ENCODE peak calls at places on chromosomes 16 and 17, in four cellular contexts. One of them, this sample, is unnamed.
A peak's percentile ranks its signal among the peaks of the same experiment; 100 is the strongest.

GRCh38 chr17:41340934-41341861 is 9.4 kb downstream of the KRT33A start:
- DNase-seq in AG09309: no peak
- DNase-seq in NB4: no peak
- DNase-seq in fibroblast of lung: no peak
- DNase-seq in this sample: no peak

GRCh38 chr17:42133461-42134041 is 10.9 kb downstream of the HSPB9 start:
- DNase-seq in AG09309: no peak
- DNase-seq in NB4: no peak
- DNase-seq in fibroblast of lung: no peak
- DNase-seq in this sample: no peak

GRCh38 chr17:77164483-77165030 is 23.8 kb downstream of the SEC14L1 start:
- DNase-seq in AG09309: no peak
- DNase-seq in NB4: no peak
- DNase-seq in fibroblast of lung: no peak
- DNase-seq in this sample: no peak

GRCh38 chr16:88766975-88767374 is 18.0 kb downstream of the PIEZO1 start:
- DNase-seq in AG09309: no peak
- DNase-seq in NB4: no peak
- DNase-seq in fibroblast of lung: no peak
- DNase-seq in this sample: no peak

GRCh38 chr17:28357061-28357900 is at the start of gene POLDIP2:
- DNase-seq in AG09309: peak; percentile 65
- DNase-seq in NB4: peak; percentile 96
- DNase-seq in fibroblast of lung: peak; percentile 94
- DNase-seq in this sample: peak; percentile 80

GRCh38 chr17:55426851-55427586 is 5.4 kb upstream of the MMD start:
- DNase-seq in AG09309: no peak
- DNase-seq in NB4: no peak
- DNase-seq in fibroblast of lung: peak; percentile 93
- DNase-seq in this sample: peak; percentile 87

GRCh38 chr17:82815354-82815753 is 24.5 kb downstream of the ZNF750 start:
- DNase-seq in AG09309: no peak
- DNase-seq in NB4: no peak
- DNase-seq in fibroblast of lung: no peak
- DNase-seq in this sample: no peak

GRCh38 chr17:76597156-76598003 is 11.7 kb upstream of the ST6GALNAC2 start:
- DNase-seq in AG09309: no peak
- DNase-seq in NB4: peak; percentile 40
- DNase-seq in fibroblast of lung: no peak
- DNase-seq in this sample: no peak

GRCh38 chr16:23835390-23836077 is at the start of gene PRKCB:
- DNase-seq in AG09309: no peak
- DNase-seq in NB4: peak; percentile 94
- DNase-seq in fibroblast of lung: peak; percentile 49
- DNase-seq in this sample: no peak

GRCh38 chr17:43852571-43852970 is 5.6 kb downstream of the CD300LG start:
- DNase-seq in AG09309: no peak
- DNase-seq in NB4: no peak
- DNase-seq in fibroblast of lung: no peak
- DNase-seq in this sample: no peak

GRCh38 chr16:48366165-48367093 is 18.8 kb downstream of the SIAH1 start:
- DNase-seq in AG09309: peak; percentile 89
- DNase-seq in NB4: peak; percentile 86
- DNase-seq in fibroblast of lung: peak; percentile 98
- DNase-seq in this sample: peak; percentile 86

GRCh38 chr16:57976331-57976796 is 5.4 kb upstream of the CNGB1 start:
- DNase-seq in AG09309: no peak
- DNase-seq in NB4: no peak
- DNase-seq in fibroblast of lung: no peak
- DNase-seq in this sample: no peak

GRCh38 chr16:54688339-54688738 is 242.3 kb upstream of the IRX5 start:
- DNase-seq in AG09309: no peak
- DNase-seq in NB4: no peak
- DNase-seq in fibroblast of lung: no peak
- DNase-seq in this sample: no peak

GRCh38 chr16:30874244-30874820 is 19.5 kb downstream of the BCL7C start:
- DNase-seq in AG09309: no peak
- DNase-seq in NB4: no peak
- DNase-seq in fibroblast of lung: no peak
- DNase-seq in this sample: no peak

GRCh38 chr16:12661656-12662172 is 142.0 kb downstream of the CPPED1 start:
- DNase-seq in AG09309: no peak
- DNase-seq in NB4: peak; percentile 58
- DNase-seq in fibroblast of lung: peak; percentile 23
- DNase-seq in this sample: no peak

GRCh38 chr17:62737513-62737912 is 70.6 kb downstream of the MARCHF10 start:
- DNase-seq in AG09309: no peak
- DNase-seq in NB4: no peak
- DNase-seq in fibroblast of lung: no peak
- DNase-seq in this sample: no peak

GRCh38 chr17:73592531-73592961 is 51.7 kb downstream of the SDK2 start:
- DNase-seq in AG09309: no peak
- DNase-seq in NB4: no peak
- DNase-seq in fibroblast of lung: no peak
- DNase-seq in this sample: no peak

GRCh38 chr16:81457326-81458133 is 12.9 kb downstream of the CMIP start:
- DNase-seq in AG09309: peak; percentile 20
- DNase-seq in NB4: peak; percentile 76
- DNase-seq in fibroblast of lung: peak; percentile 75
- DNase-seq in this sample: peak; percentile 33

GRCh38 chr17:57537524-57538410 is 207.3 kb downstream of the CCDC182 start:
- DNase-seq in AG09309: no peak
- DNase-seq in NB4: no peak
- DNase-seq in fibroblast of lung: no peak
- DNase-seq in this sample: no peak

GRCh38 chr17:42985225-42985624 is 4.9 kb downstream of the RUNDC1 start:
- DNase-seq in AG09309: no peak
- DNase-seq in NB4: peak; percentile 88
- DNase-seq in fibroblast of lung: no peak
- DNase-seq in this sample: no peak

GRCh38 chr16:20611975-20612471 is 35.9 kb upstream of the ACSM2B start:
- DNase-seq in AG09309: no peak
- DNase-seq in NB4: no peak
- DNase-seq in fibroblast of lung: no peak
- DNase-seq in this sample: no peak

GRCh38 chr16:75256059-75256870 is 4.8 kb upstream of the BCAR1 start:
- DNase-seq in AG09309: no peak
- DNase-seq in NB4: no peak
- DNase-seq in fibroblast of lung: no peak
- DNase-seq in this sample: no peak

GRCh38 chr17:68600123-68600880 is 865 bp downstream of the FAM20A start:
- DNase-seq in AG09309: no peak
- DNase-seq in NB4: no peak
- DNase-seq in fibroblast of lung: no peak
- DNase-seq in this sample: no peak

DNA sequence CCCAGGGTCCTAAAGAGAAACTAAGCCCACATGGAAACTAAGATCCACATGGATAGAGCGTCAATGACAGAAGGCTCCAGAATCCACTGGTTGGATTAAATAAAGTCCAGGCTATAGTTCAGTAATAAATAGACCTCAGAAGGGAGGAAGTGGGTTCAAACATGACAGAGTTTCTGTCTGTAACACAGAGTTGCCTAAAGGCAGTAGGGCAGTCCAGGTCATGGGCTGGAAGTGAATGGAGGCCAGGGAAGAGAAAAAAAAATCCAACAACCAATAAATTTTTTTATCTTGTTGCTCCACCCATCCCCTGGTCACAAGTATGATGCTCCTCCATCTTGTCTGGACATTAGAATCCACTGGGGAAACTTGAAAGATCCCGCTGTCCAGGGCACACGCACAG is 92.4 kb downstream of the RGS9 start:
- DNase-seq in AG09309: no peak
- DNase-seq in NB4: no peak
- DNase-seq in fibroblast of lung: no peak
- DNase-seq in this sample: no peak
- H3K4me3 ChIP-seq in AG09309: no peak overlapping the region
- H3K4me3 ChIP-seq in NB4: no peak overlapping the region
- H3K4me3 ChIP-seq in fibroblast of lung: no peak overlapping the region
- H3K4me3 ChIP-seq in this sample: no peak overlapping the region

GRCh38 chr17:32010114-32010513 is 2.9 kb downstream of the LRRC37B start:
- DNase-seq in AG09309: no peak
- DNase-seq in NB4: no peak
- DNase-seq in fibroblast of lung: no peak
- DNase-seq in this sample: no peak
- H3K4me3 ChIP-seq in AG09309: no peak overlapping the region
- H3K4me3 ChIP-seq in NB4: peak overlapping the region; percentile 33
- H3K4me3 ChIP-seq in fibroblast of lung: no peak overlapping the region
- H3K4me3 ChIP-seq in this sample: no peak overlapping the region

GRCh38 chr17:49576121-49576905 is 642 bp downstream of the NXPH3 start:
- DNase-seq in AG09309: no peak
- DNase-seq in NB4: no peak
- DNase-seq in fibroblast of lung: peak; percentile 20
- DNase-seq in this sample: no peak

GRCh38 chr17:49578963-49579500 is 3.4 kb downstream of the NXPH3 start:
- DNase-seq in AG09309: no peak
- DNase-seq in NB4: no peak
- DNase-seq in fibroblast of lung: no peak
- DNase-seq in this sample: no peak

GRCh38 chr17:49576906-49577650 is 1.4 kb downstream of the NXPH3 start:
- DNase-seq in AG09309: no peak
- DNase-seq in NB4: no peak
- DNase-seq in fibroblast of lung: no peak
- DNase-seq in this sample: no peak

GRCh38 chr17:49577978-49578893 is 2.6 kb downstream of the NXPH3 start:
- DNase-seq in AG09309: no peak
- DNase-seq in NB4: no peak
- DNase-seq in fibroblast of lung: no peak
- DNase-seq in this sample: no peak

GRCh38 chr17:49577651-49577935 is 1.9 kb downstream of the NXPH3 start:
- DNase-seq in AG09309: no peak
- DNase-seq in NB4: no peak
- DNase-seq in fibroblast of lung: no peak
- DNase-seq in this sample: no peak
- H3K4me3 ChIP-seq in AG09309: no peak overlapping the region
- H3K4me3 ChIP-seq in NB4: no peak overlapping the region
- H3K4me3 ChIP-seq in fibroblast of lung: no peak overlapping the region
- H3K4me3 ChIP-seq in this sample: no peak overlapping the region

GRCh38 chr16:56616608-56617211 is 8.3 kb downstream of the MT2A start:
- DNase-seq in AG09309: no peak
- DNase-seq in NB4: no peak
- DNase-seq in fibroblast of lung: no peak
- DNase-seq in this sample: no peak
- H3K4me3 ChIP-seq in AG09309: peak overlapping the region; percentile 16
- H3K4me3 ChIP-seq in NB4: no peak overlapping the region
- H3K4me3 ChIP-seq in fibroblast of lung: peak overlapping the region; percentile 19
- H3K4me3 ChIP-seq in this sample: peak overlapping the region; percentile 44

DNA sequence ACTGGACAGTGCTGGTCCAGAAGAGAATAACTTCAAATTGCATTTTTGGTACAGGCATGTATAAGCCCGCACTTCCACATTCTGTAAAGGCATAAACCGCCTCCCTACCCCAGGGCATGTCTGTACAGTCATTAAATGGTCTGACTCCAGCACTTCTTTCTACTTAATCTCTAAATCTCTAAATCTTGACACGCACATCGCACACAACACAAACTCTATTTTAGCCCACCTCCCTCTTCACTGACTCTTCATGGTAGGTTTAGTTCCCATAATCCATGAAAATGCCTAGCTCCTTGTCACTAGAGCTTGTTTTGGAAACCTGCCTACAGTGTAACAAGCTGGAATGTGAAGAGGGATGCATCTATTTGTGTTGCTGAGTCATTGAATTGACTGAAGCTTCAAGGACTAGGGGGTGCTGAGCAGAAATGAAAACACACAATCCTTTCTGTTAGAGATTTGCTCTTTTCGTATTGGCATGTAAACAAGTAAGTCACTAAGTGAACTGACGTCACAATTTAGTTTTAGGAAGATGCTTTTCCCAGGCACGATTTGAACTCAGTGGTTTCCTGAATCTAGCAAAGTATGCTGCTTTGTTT is 1.6 kb upstream of the DUSP14 start:
- DNase-seq in AG09309: peak; percentile 87
- DNase-seq in NB4: peak; percentile 56
- DNase-seq in fibroblast of lung: peak; percentile 97
- DNase-seq in this sample: peak; percentile 93
- H3K4me3 ChIP-seq in AG09309: peak overlapping the region; percentile 98
- H3K4me3 ChIP-seq in NB4: peak overlapping the region; percentile 64
- H3K4me3 ChIP-seq in fibroblast of lung: peak overlapping the region; percentile 88
- H3K4me3 ChIP-seq in this sample: peak overlapping the region; percentile 77

GRCh38 chr17:45374501-45374900 is 57.7 kb upstream of the MAP3K14 start:
- DNase-seq in AG09309: no peak
- DNase-seq in NB4: no peak
- DNase-seq in fibroblast of lung: peak; percentile 14
- DNase-seq in this sample: no peak

GRCh38 chr17:45372325-45372869 is 55.6 kb upstream of the MAP3K14 start:
- DNase-seq in AG09309: no peak
- DNase-seq in NB4: no peak
- DNase-seq in fibroblast of lung: no peak
- DNase-seq in this sample: no peak

GRCh38 chr17:45370949-45371413 is 54.2 kb upstream of the MAP3K14 start:
- DNase-seq in AG09309: no peak
- DNase-seq in NB4: peak; percentile 49
- DNase-seq in fibroblast of lung: peak; percentile 21
- DNase-seq in this sample: no peak

GRCh38 chr17:45368661-45369060 is 51.8 kb upstream of the MAP3K14 start:
- DNase-seq in AG09309: peak; percentile 79
- DNase-seq in NB4: no peak
- DNase-seq in fibroblast of lung: peak; percentile 88
- DNase-seq in this sample: peak; percentile 30

DNA sequence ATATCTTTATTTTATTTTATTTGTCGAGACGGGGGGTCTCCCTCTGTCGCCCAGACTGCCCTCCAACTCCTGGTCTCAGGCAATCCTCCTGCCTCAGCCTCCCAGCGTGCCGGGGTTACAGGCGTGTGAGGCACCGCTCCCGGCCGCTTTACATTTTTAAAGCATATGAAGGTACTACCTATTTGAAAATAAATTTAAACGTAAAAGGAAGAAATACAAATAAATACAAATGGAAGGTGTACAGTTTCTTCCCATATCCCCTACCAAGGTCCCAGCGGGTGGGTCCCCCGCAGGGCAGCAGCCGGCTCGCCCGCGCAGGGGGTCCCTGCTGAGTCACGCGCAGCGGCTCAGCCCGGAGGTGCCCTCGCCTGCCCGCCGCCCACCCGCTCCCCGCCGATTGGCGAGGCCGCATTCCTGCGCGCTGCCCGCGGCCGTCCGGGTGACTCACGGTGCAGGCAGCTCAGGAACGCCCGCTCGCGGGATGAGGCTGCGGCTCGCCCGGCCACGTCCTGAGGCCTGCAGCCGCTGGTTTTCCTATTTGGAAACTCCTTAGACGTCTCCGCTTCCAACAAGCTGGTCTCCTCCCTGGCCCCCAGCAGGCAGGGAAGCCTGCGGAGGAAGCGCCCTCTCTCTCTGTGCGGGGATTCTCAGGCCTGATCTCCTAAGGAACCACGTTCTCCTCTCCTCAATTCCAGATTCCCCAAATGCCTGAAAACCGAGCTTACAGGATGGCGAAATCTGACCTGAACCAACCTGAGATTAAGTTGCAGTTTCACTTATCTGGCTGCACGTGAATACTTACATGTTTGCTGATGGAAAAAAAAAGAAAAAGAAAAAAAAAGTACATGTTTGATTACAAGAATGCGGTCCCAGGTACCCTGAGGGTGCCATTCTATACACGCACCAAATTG is 54.8 kb upstream of the MAP3K14 start:
- DNase-seq in AG09309: peak; percentile 94
- DNase-seq in NB4: peak; percentile 87
- DNase-seq in fibroblast of lung: peak; percentile 93
- DNase-seq in this sample: peak; percentile 95
- H3K4me3 ChIP-seq in AG09309: no peak overlapping the region
- H3K4me3 ChIP-seq in NB4: peak overlapping the region; percentile 28
- H3K4me3 ChIP-seq in fibroblast of lung: no peak overlapping the region
- H3K4me3 ChIP-seq in this sample: no peak overlapping the region

This sample was measured in skeletal muscle cell.